ENCODE peak calls at places on chromosomes 13 and 19, in seven cellular contexts. Z is CD8-positive, alpha-beta memory T cell; G is stomach; J is left lung; W is CD4-positive, CD25-positive, alpha-beta regulatory T cell; Y is heart right ventricle; I is aorta. O is an unnamed sample. For H3K4me1, the result is how much of the 10 kb centered on the place peaks cover.

GRCh38 chr13:36788276-36788675 is 30.7 kb upstream of the RFXAP start:
- DNase-seq in W (no peak), G (no peak), I (no peak), J (no peak), Y (no peak), Z (no peak), O (peak)

GRCh38 chr19:45613926-45614725 is 12.1 kb upstream of the GPR4 start:
- DNase-seq in Y (no peak), Z (no peak), W (no peak), I (no peak), G (peak), J (no peak), O (peak)

GRCh38 chr19:9871626-9872338 is 36.7 kb downstream of the PIN1 start:
- DNase-seq in I (no peak), J (no peak), G (no peak), W (no peak), Z (no peak), Y (no peak), O (no peak)

GRCh38 chr19:46601318-46602224 is at the start of gene CALM3:
- DNase-seq in Y (no peak), I (peak), W (no peak), J (no peak), Z (no peak), G (no peak), O (no peak)

GRCh38 chr19:24159707-24160106 is 72.7 kb downstream of the ZNF254 start:
- DNase-seq in W (no peak), Z (no peak), I (no peak), Y (no peak), J (no peak), G (no peak), O (peak)

GRCh38 chr13:77815330-77815729 is 103.3 kb downstream of the EDNRB start:
- DNase-seq in Z (no peak), G (no peak), W (no peak), I (no peak), J (no peak), Y (no peak), O (no peak)

GRCh38 chr13:98144501-98145350 is 1.8 kb downstream of the FARP1 start:
- DNase-seq in W (no peak), J (no peak), G (no peak), Z (no peak), Y (no peak), I (no peak), O (peak)

GRCh38 chr19:35342430-35342829 is 5.3 kb upstream of the FFAR1 start:
- DNase-seq in I (no peak), J (no peak), G (no peak), Z (no peak), W (no peak), Y (no peak), O (no peak)

GRCh38 chr19:15869109-15869555 is 28.7 kb downstream of the CYP4F2 start:
- DNase-seq in G (peak), I (no peak), Y (no peak), Z (peak), W (no peak), J (no peak), O (peak)

GRCh38 chr13:73230714-73231113 is 171.9 kb downstream of the KLF5 start:
- DNase-seq in Z (no peak), I (no peak), Y (no peak), W (no peak), G (no peak), J (no peak), O (peak)

GRCh38 chr13:41250993-41251392 is 12.4 kb downstream of the MTRF1 start:
- DNase-seq in I (no peak), W (no peak), G (no peak), Y (no peak), J (no peak), Z (no peak), O (no peak)

GRCh38 chr19:38470788-38471480 is 37.4 kb downstream of the RYR1 start:
- DNase-seq in Y (no peak), Z (no peak), J (no peak), G (no peak), I (no peak), W (no peak), O (no peak)

DNA sequence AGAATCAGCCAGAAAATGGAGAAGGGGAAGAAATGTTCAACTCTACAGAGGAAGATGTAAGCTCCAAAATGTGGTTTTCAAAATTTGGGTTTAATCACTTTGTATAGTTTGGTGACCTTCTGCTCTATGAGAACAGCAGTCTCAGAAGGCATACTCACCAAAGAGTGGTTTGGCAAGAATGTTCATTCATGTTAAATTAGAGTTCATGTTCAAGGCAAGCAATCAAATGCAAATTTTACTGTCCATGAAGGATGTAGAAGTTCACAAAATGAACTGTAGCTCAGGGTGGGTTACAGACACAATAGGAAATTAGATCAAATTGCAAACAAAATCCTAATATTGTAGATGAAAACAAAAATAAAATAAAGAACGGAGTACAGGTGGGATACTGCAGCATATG is 606.7 kb upstream of the PCDH20 start:
- DNase-seq in W (no peak), I (no peak), G (no peak), Y (no peak), Z (no peak), J (no peak), O (no peak)
- H3K4me1 ChIP-seq in W (under half), I (under half), G (under half), Y (under half), Z (under half), J (under half), O (under half)

DNA sequence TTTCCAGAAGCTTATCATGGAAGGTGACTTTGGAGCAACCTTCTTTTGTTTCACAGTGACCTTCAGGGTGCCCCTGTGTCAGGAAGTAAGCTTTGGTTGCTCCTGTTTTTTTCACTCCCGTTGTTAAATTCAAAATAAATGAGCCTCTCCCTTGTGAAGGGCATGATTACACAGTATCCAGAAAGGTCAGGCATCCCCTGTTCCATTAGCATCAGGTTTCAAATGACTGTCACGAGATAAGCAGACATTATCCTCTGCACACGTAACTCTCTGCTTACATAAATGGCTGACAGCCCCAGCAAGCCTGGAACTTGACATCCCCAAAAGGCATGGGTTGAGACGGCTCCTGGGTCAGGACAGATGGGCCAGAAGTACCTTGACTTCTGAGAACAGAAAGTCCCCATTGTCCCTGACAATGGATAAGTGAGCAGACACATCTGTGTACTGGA is 52.0 kb downstream of the RAB20 start:
- DNase-seq in Y (no peak), Z (no peak), I (no peak), G (no peak), W (no peak), J (no peak), O (no peak)
- H3K27ac ChIP-seq in Y (peak), Z (peak), I (no peak), G (peak), W (no peak), J (no peak), O (no peak)

DNA sequence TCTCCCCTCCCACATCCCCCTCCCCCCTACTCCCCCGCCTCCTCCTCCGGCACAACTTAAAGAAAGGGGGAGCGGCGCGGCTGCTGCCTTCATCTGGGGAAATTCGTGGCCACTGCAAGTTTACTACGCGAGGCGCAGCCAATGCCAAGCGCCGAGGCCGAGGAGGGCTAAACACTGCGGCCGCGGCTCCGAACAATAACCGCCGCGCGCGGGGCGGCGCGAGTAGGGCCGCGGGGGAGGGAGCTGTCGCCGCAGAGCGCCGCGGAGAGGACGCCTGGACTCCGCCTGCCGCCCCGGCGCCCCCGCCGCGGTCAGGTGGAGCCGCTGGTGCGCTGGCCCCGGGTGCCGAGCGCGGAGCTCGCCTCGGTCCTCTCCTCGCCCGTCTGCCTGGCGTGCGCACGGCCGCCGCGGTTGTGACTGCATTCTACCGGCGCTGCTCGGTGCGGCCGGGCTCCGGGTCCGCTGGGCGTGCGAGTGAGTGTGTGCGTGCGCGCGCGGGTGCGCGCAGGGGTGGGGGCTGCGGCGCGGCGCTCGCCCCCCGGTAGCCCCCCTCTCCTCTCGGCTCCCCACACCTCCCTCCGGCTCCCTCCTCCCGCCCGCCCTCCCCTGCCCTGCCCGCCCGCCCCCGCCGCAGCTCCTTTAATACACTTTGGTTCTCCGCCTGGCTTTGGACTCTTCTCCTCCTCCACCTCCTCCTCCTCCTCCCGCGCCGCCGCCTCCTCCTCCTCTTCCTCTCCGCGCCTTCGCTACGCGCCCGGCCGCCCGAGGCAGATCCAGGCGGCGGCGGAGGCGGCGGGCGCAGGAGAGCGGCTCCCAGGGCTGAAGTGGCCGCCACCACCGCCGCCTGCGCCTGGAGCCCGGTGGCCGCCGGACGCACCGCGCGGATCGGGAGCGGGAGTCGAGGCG is at the start of gene ZIC2:
- DNase-seq in W (no peak), G (no peak), Z (no peak), I (peak), J (no peak), Y (no peak), O (no peak)
- H3K4me1 ChIP-seq in W (half or more), G (half or more), Z (under half), I (under half), J (under half), Y (under half), O (under half)

GRCh38 chr19:13087795-13088537 is 14.7 kb downstream of the LYL1 start:
- DNase-seq in W (no peak), Z (no peak), Y (no peak), I (no peak), J (no peak), G (no peak), O (no peak)

GRCh38 chr19:13089857-13090507 is 12.7 kb downstream of the LYL1 start:
- DNase-seq in J (no peak), G (no peak), W (no peak), Z (no peak), I (no peak), Y (no peak), O (no peak)

GRCh38 chr19:13087295-13087694 is 15.4 kb downstream of the LYL1 start:
- DNase-seq in J (no peak), G (no peak), I (no peak), Z (no peak), Y (no peak), W (no peak), O (no peak)

GRCh38 chr19:13090511-13091231 is 12.0 kb downstream of the LYL1 start:
- DNase-seq in I (no peak), J (no peak), Z (no peak), W (no peak), Y (no peak), G (no peak), O (no peak)

DNA sequence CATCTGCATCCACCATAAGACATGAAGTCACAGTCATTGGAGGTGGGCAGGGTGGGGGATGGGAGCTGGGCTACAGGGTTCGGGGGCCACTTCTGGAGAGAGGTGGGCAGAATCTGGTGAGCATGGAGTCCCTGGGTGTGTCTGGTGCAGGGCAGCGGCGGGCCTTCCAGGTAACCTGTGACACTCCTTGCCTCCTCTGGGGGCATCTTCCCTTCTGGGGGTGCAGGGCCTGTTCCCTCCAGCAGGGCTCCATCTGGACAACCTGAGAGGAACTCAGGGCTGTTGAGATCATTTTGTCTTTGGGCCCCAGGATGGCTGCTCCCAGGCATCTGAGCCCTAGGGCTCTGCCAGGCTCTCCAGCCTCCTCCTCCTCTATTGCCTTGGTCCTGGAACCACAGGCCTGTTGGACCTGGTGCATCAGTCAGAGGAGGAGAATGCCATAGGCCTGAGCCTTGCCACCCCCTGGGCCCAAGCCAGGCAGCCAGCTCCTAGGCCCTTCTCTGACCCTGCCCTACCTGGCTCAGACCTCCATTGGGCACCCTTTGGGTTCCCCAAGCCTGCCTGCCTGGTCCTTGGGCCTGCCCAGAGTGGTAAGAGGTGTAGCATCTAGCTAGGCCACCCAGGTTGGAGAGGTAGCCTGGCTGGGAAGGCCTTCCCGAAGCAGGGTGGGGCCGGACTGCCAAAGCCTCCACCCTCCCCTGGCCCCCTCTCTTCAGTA is 13.4 kb downstream of the LYL1 start:
- DNase-seq in J (no peak), Z (no peak), W (no peak), G (no peak), I (no peak), Y (no peak), O (no peak)
- H3K27ac ChIP-seq in J (peak), Z (no peak), W (no peak), G (peak), I (peak), Y (peak), O (no peak)

GRCh38 chr13:25981060-25981459 is 70.8 kb downstream of the SHISA2 start:
- DNase-seq in Z (no peak), G (no peak), J (no peak), I (no peak), Y (no peak), W (no peak), O (no peak)

GRCh38 chr13:25980255-25980654 is 71.6 kb downstream of the SHISA2 start:
- DNase-seq in G (no peak), J (no peak), I (no peak), W (no peak), Z (no peak), Y (no peak), O (no peak)

GRCh38 chr13:25978961-25979360 is 72.9 kb downstream of the SHISA2 start:
- DNase-seq in W (no peak), Y (no peak), G (no peak), I (no peak), J (no peak), Z (no peak), O (no peak)

GRCh38 chr13:25977216-25977615 is 74.6 kb downstream of the SHISA2 start:
- DNase-seq in Y (no peak), J (no peak), I (no peak), G (no peak), Z (no peak), W (no peak), O (peak)

DNA sequence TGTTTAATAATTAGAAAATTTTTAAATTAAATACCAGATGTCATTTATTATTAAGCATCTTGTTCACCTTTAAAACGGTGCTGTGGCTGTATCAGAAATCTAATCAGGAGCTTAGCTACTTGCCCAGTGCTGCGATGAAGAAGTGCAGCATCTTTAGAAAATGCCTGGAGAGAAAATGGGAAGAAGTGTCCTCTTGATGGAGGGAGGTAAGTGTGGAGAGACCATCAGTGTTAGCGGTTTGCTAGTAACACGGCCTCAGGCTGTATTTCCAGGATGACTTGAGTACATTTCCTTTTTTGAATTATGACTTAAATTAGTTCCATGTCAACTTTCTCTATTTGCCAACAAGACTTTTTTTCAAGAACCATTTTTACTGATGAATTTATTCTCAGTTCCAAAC is 74.1 kb downstream of the SHISA2 start:
- DNase-seq in Z (no peak), Y (no peak), G (no peak), I (no peak), J (no peak), W (no peak), O (no peak)
- H3K4me1 ChIP-seq in Z (under half), Y (under half), G (under half), I (under half), J (under half), W (under half), O (under half)

GRCh38 chr13:104979281-104979680 is 1556.2 kb downstream of the EFNB2 start:
- DNase-seq in J (no peak), Y (no peak), W (no peak), Z (no peak), I (no peak), G (no peak), O (no peak)
- H3K27ac ChIP-seq in J (no peak), Y (no peak), W (no peak), Z (no peak), I (no peak), G (no peak), O (no peak)

GRCh38 chr13:51587372-51587771 is 3.1 kb downstream of the WDFY2 start:
- DNase-seq in W (no peak), J (no peak), G (no peak), Y (no peak), I (no peak), Z (no peak), O (no peak)

GRCh38 chr13:51589793-51590192 is 5.5 kb downstream of the WDFY2 start:
- DNase-seq in Y (no peak), J (no peak), I (no peak), G (no peak), W (no peak), Z (no peak), O (no peak)

GRCh38 chr13:51588406-51588949 is 4.2 kb downstream of the WDFY2 start:
- DNase-seq in W (no peak), J (no peak), Z (no peak), I (no peak), G (no peak), Y (no peak), O (no peak)

GRCh38 chr13:51590966-51591627 is 6.8 kb downstream of the WDFY2 start:
- DNase-seq in G (peak), I (no peak), Z (no peak), Y (no peak), W (no peak), J (no peak), O (peak)

GRCh38 chr13:51590231-51590630 is 6.0 kb downstream of the WDFY2 start:
- DNase-seq in W (no peak), Z (no peak), Y (no peak), G (no peak), J (no peak), I (no peak), O (no peak)
- H3K4me1 ChIP-seq in W (under half), Z (under half), Y (under half), G (half or more), J (half or more), I (under half), O (half or more)

O was measured in foreskin keratinocyte.